ENCODE peak calls at places on chromosomes 5 and 9, in six cellular contexts. One of them, this sample, is unnamed.

GRCh38 chr5:131252824-131253171 is 11.1 kb upstream of the CDC42SE2 start:
- DNase-seq in Ammon's horn: peak; percentile 74
- DNase-seq in HEK293T: no peak
- DNase-seq in CD8-positive, alpha-beta memory T cell: peak; percentile 89
- DNase-seq in PC-3: no peak
- DNase-seq in endothelial cell: no peak
- DNase-seq in this sample: no peak

GRCh38 chr9:136679431-136679941 is 7.8 kb downstream of the AGPAT2 start:
- DNase-seq in HEK293T: no peak
- DNase-seq in PC-3: no peak
- DNase-seq in endothelial cell: no peak
- DNase-seq in CD8-positive, alpha-beta memory T cell: no peak
- DNase-seq in Ammon's horn: peak; percentile 44
- DNase-seq in this sample: no peak

GRCh38 chr5:60488466-60489130 is 211.4 kb downstream of the DEPDC1B start:
- DNase-seq in PC-3: no peak
- DNase-seq in endothelial cell: no peak
- DNase-seq in HEK293T: no peak
- DNase-seq in Ammon's horn: no peak
- DNase-seq in CD8-positive, alpha-beta memory T cell: no peak
- DNase-seq in this sample: no peak

GRCh38 chr5:172283020-172283861 is at the start of gene UBTD2:
- DNase-seq in PC-3: peak; percentile 74
- DNase-seq in endothelial cell: peak; percentile 82
- DNase-seq in CD8-positive, alpha-beta memory T cell: peak; percentile 78
- DNase-seq in Ammon's horn: peak; percentile 83
- DNase-seq in HEK293T: peak; percentile 89
- DNase-seq in this sample: peak; percentile 84

GRCh38 chr5:77679791-77680190 is 41.3 kb upstream of the OTP start:
- DNase-seq in CD8-positive, alpha-beta memory T cell: no peak
- DNase-seq in endothelial cell: no peak
- DNase-seq in HEK293T: no peak
- DNase-seq in Ammon's horn: no peak
- DNase-seq in PC-3: no peak
- DNase-seq in this sample: no peak

GRCh38 chr9:2198956-2199635 is 183.9 kb downstream of the SMARCA2 start:
- DNase-seq in endothelial cell: no peak
- DNase-seq in Ammon's horn: no peak
- DNase-seq in PC-3: no peak
- DNase-seq in CD8-positive, alpha-beta memory T cell: no peak
- DNase-seq in HEK293T: no peak
- DNase-seq in this sample: no peak

GRCh38 chr5:26329562-26330189 is 708.7 kb downstream of the CDH9 start:
- DNase-seq in PC-3: peak; percentile 66
- DNase-seq in endothelial cell: no peak
- DNase-seq in HEK293T: peak; percentile 10
- DNase-seq in Ammon's horn: peak; percentile 34
- DNase-seq in CD8-positive, alpha-beta memory T cell: no peak
- DNase-seq in this sample: no peak

GRCh38 chr9:86257406-86257805 is 2.1 kb downstream of the C9orf153 start:
- DNase-seq in PC-3: no peak
- DNase-seq in HEK293T: no peak
- DNase-seq in endothelial cell: no peak
- DNase-seq in CD8-positive, alpha-beta memory T cell: no peak
- DNase-seq in Ammon's horn: no peak
- DNase-seq in this sample: no peak

GRCh38 chr5:62395210-62395950 is 8.3 kb downstream of the DIMT1 start:
- DNase-seq in Ammon's horn: no peak
- DNase-seq in PC-3: peak; percentile 71
- DNase-seq in endothelial cell: no peak
- DNase-seq in HEK293T: no peak
- DNase-seq in CD8-positive, alpha-beta memory T cell: no peak
- DNase-seq in this sample: no peak

GRCh38 chr5:137466888-137467287 is 32.2 kb downstream of the SPOCK1 start:
- DNase-seq in endothelial cell: no peak
- DNase-seq in Ammon's horn: peak; percentile 71
- DNase-seq in CD8-positive, alpha-beta memory T cell: no peak
- DNase-seq in PC-3: no peak
- DNase-seq in HEK293T: no peak
- DNase-seq in this sample: no peak

GRCh38 chr9:125748511-125749099 is 1.4 kb downstream of the PBX3 start:
- DNase-seq in CD8-positive, alpha-beta memory T cell: no peak
- DNase-seq in PC-3: no peak
- DNase-seq in Ammon's horn: no peak
- DNase-seq in HEK293T: no peak
- DNase-seq in endothelial cell: peak; percentile 28
- DNase-seq in this sample: no peak

GRCh38 chr9:13948037-13948436 is 365.9 kb downstream of the NFIB start:
- DNase-seq in CD8-positive, alpha-beta memory T cell: no peak
- DNase-seq in endothelial cell: no peak
- DNase-seq in PC-3: no peak
- DNase-seq in HEK293T: no peak
- DNase-seq in Ammon's horn: no peak
- DNase-seq in this sample: no peak

GRCh38 chr5:1512541-1513291 is 11.0 kb downstream of the LPCAT1 start:
- DNase-seq in PC-3: no peak
- DNase-seq in endothelial cell: peak; percentile 1
- DNase-seq in HEK293T: no peak
- DNase-seq in CD8-positive, alpha-beta memory T cell: peak; percentile 42
- DNase-seq in Ammon's horn: no peak
- DNase-seq in this sample: no peak

GRCh38 chr9:108674766-108675530 is 180.8 kb downstream of the ACTL7B start:
- DNase-seq in endothelial cell: no peak
- DNase-seq in HEK293T: no peak
- DNase-seq in PC-3: no peak
- DNase-seq in Ammon's horn: no peak
- DNase-seq in CD8-positive, alpha-beta memory T cell: no peak
- DNase-seq in this sample: no peak

GRCh38 chr9:121278535-121279169 is 10.7 kb downstream of the GSN start:
- DNase-seq in endothelial cell: peak; percentile 55
- DNase-seq in CD8-positive, alpha-beta memory T cell: no peak
- DNase-seq in HEK293T: peak; percentile 71
- DNase-seq in Ammon's horn: peak; percentile 79
- DNase-seq in PC-3: peak; percentile 87
- DNase-seq in this sample: peak; percentile 60

GRCh38 chr5:96338624-96339023 is 94.4 kb downstream of the PCSK1 start:
- DNase-seq in endothelial cell: no peak
- DNase-seq in Ammon's horn: peak; percentile 24
- DNase-seq in PC-3: no peak
- DNase-seq in HEK293T: no peak
- DNase-seq in CD8-positive, alpha-beta memory T cell: no peak
- DNase-seq in this sample: no peak

GRCh38 chr9:123235448-123235847 is 32.9 kb downstream of the STRBP start:
- DNase-seq in HEK293T: no peak
- DNase-seq in PC-3: no peak
- DNase-seq in CD8-positive, alpha-beta memory T cell: no peak
- DNase-seq in endothelial cell: no peak
- DNase-seq in Ammon's horn: no peak
- DNase-seq in this sample: no peak

GRCh38 chr9:19998823-19999455 is 210.1 kb upstream of the SLC24A2 start:
- DNase-seq in PC-3: peak; percentile 54
- DNase-seq in CD8-positive, alpha-beta memory T cell: no peak
- DNase-seq in HEK293T: no peak
- DNase-seq in endothelial cell: no peak
- DNase-seq in Ammon's horn: no peak
- DNase-seq in this sample: no peak

GRCh38 chr9:129317179-129318011 is 139.3 kb upstream of the IER5L start:
- DNase-seq in CD8-positive, alpha-beta memory T cell: no peak
- DNase-seq in PC-3: peak; percentile 4
- DNase-seq in endothelial cell: no peak
- DNase-seq in Ammon's horn: no peak
- DNase-seq in HEK293T: peak; percentile 53
- DNase-seq in this sample: peak; percentile 45